ENCODE peak calls at places on chromosomes 4 and X, in nine cellular contexts. W is aorta, M is ureter, I is T-cell, X is T-helper 9 cell, C is GM13977, F is SW480, R is bronchial epithelial cell, B is NCI-H2081. Q is an unnamed sample.

GRCh38 chr4:3444351-3445110 is 2.8 kb downstream of the HGFAC start:
- DNase-seq in X (no peak), R (no peak), I (no peak), W (no peak), M (no peak), C (no peak), B (no peak), F (no peak), Q (no peak)

GRCh38 chr4:174256277-174256713 is 27.2 kb downstream of the FBXO8 start:
- DNase-seq in X (no peak), W (no peak), C (no peak), I (no peak), B (no peak), R (peak), M (no peak), F (no peak), Q (no peak)

GRCh38 chr4:109701566-109702399 is 1.5 kb downstream of the CASP6 start:
- DNase-seq in C (peak), R (peak), X (no peak), M (no peak), W (no peak), B (peak), I (no peak), F (peak), Q (no peak)

GRCh38 chr4:101818362-101818761 is 27.8 kb downstream of the BANK1 start:
- DNase-seq in W (no peak), F (no peak), C (no peak), B (no peak), M (no peak), I (no peak), R (no peak), X (no peak), Q (no peak)

GRCh38 chr4:121077496-121077895 is 5.2 kb upstream of the NDNF start:
- DNase-seq in B (no peak), R (peak), M (no peak), C (no peak), F (no peak), X (no peak), I (no peak), W (no peak), Q (no peak)

GRCh38 chr4:6141554-6141953 is 58.8 kb downstream of the JAKMIP1 start:
- DNase-seq in W (no peak), F (no peak), B (no peak), M (no peak), R (no peak), C (no peak), I (no peak), X (no peak), Q (no peak)

GRCh38 chrX:37896491-37896890 is 49.1 kb upstream of the DYNLT3 start:
- DNase-seq in X (no peak), M (no peak), R (no peak), F (no peak), C (no peak), I (no peak), B (no peak), W (no peak), Q (no peak)

GRCh38 chr4:38563703-38564490 is 100.1 kb upstream of the KLF3 start:
- DNase-seq in I (no peak), W (no peak), M (no peak), B (no peak), C (no peak), F (no peak), X (no peak), R (no peak), Q (no peak)

GRCh38 chr4:156390599-156391296 is 437.1 kb upstream of the CTSO start:
- DNase-seq in I (no peak), R (no peak), B (no peak), W (no peak), C (no peak), X (no peak), F (no peak), M (no peak), Q (no peak)

GRCh38 chrX:115592997-115593734 is 32.2 kb downstream of the PLS3 start:
- DNase-seq in F (no peak), W (no peak), X (no peak), R (peak), I (no peak), C (no peak), B (no peak), M (no peak), Q (no peak)

GRCh38 chr4:175421506-175421905 is 390.6 kb downstream of the GPM6A start:
- DNase-seq in X (no peak), M (no peak), I (no peak), R (peak), C (no peak), F (peak), B (no peak), W (no peak), Q (no peak)

GRCh38 chr4:170052919-170053318 is 26.7 kb upstream of the MFAP3L start:
- DNase-seq in B (no peak), R (no peak), I (no peak), W (no peak), M (no peak), C (no peak), F (no peak), X (no peak), Q (no peak)

GRCh38 chrX:70253377-70254062 is 6.5 kb downstream of the P2RY4 start:
- DNase-seq in I (no peak), B (no peak), X (no peak), C (no peak), F (peak), R (peak), M (no peak), W (no peak), Q (peak)

GRCh38 chrX:9327086-9327746 is 137.6 kb upstream of the TBL1X start:
- DNase-seq in R (no peak), W (no peak), X (no peak), M (no peak), C (no peak), B (no peak), F (no peak), I (no peak), Q (no peak)

GRCh38 chrX:103687696-103688191 is 1.2 kb upstream of the MORF4L2 start:
- DNase-seq in W (peak), X (peak), B (peak), R (peak), F (peak), M (peak), I (peak), C (peak), Q (peak)

GRCh38 chr4:40182979-40183378 is 13.9 kb upstream of the RHOH start:
- DNase-seq in B (no peak), X (no peak), I (no peak), C (no peak), W (no peak), M (no peak), R (no peak), F (no peak), Q (no peak)

GRCh38 chr4:139663561-139664138 is 2.0 kb upstream of the MGST2 start:
- DNase-seq in W (no peak), B (no peak), F (no peak), I (no peak), X (no peak), R (no peak), M (no peak), C (no peak), Q (no peak)

GRCh38 chrX:115892787-115893671 is 277.5 kb upstream of the AGTR2 start:
- DNase-seq in F (peak), W (peak), I (no peak), X (peak), R (no peak), B (peak), C (peak), M (peak), Q (peak)

GRCh38 chrX:151921292-151921691 is 8.6 kb downstream of the MAGEA4 start:
- DNase-seq in I (no peak), B (no peak), X (no peak), R (no peak), M (no peak), C (no peak), W (no peak), F (no peak), Q (no peak)

GRCh38 chr4:3765271-3766206 is 646 bp upstream of the ADRA2C start:
- DNase-seq in R (peak), M (no peak), C (peak), W (peak), B (no peak), I (no peak), X (no peak), F (peak), Q (no peak)

GRCh38 chrX:119208401-119209057 is 27.6 kb upstream of the PGRMC1 start:
- DNase-seq in B (no peak), M (no peak), X (no peak), F (no peak), R (no peak), W (no peak), I (no peak), C (no peak), Q (no peak)

GRCh38 chr4:158810487-158811215 is 41.8 kb downstream of the FNIP2 start:
- DNase-seq in B (no peak), W (peak), C (no peak), R (peak), M (peak), X (no peak), F (peak), I (no peak), Q (no peak)

GRCh38 chr4:8913858-8914460 is 42.3 kb upstream of the HMX1 start:
- DNase-seq in X (no peak), B (no peak), F (no peak), R (no peak), I (no peak), W (no peak), M (peak), C (no peak), Q (no peak)

GRCh38 chrX:27966492-27966891 is 14.8 kb downstream of the DCAF8L1 start:
- DNase-seq in W (no peak), C (no peak), R (peak), M (no peak), X (no peak), B (no peak), I (no peak), F (no peak), Q (no peak)

Q was measured in NCI-H2227 treated with DMSO at 0.1 percent for 48 hours.